ENCODE peak calls at places on chromosomes 3 and 15, in eight cellular contexts. P is psoas muscle, J is fibroblast of gingiva, V is HT1080, A is GM13976, Y is fibroblast of mammary gland, B is LoVo, G is type B pancreatic cell. D is an unnamed sample.

GRCh38 chr3:16723994-16724393 is 118.8 kb upstream of the DAZL start:
- DNase-seq in B (no peak), J (peak), Y (peak), G (no peak), V (peak), P (no peak), A (no peak), D (no peak)

GRCh38 chr15:29827421-29827820 is 5.2 kb upstream of the TJP1 start:
- DNase-seq in A (no peak), B (no peak), V (no peak), P (no peak), G (no peak), J (peak), Y (no peak), D (no peak)

GRCh38 chr3:58032186-58032585 is 24.0 kb downstream of the FLNB start:
- DNase-seq in V (no peak), J (peak), Y (peak), G (no peak), P (no peak), A (no peak), B (no peak), D (no peak)

GRCh38 chr3:196287066-196287404 is 491 bp downstream of the PCYT1A start:
- DNase-seq in J (peak), G (no peak), P (no peak), B (peak), V (peak), A (no peak), Y (peak), D (no peak)

GRCh38 chr15:80844011-80844732 is 65.0 kb downstream of the CEMIP start:
- DNase-seq in A (no peak), P (no peak), G (no peak), V (peak), B (no peak), Y (peak), J (peak), D (no peak)

GRCh38 chr3:187994221-187995085 is 159.5 kb upstream of the LPP start:
- DNase-seq in A (no peak), B (no peak), Y (peak), G (no peak), J (no peak), V (peak), P (no peak), D (no peak)

GRCh38 chr15:26260517-26261133 is 397.5 kb upstream of the ATP10A start:
- DNase-seq in P (no peak), J (no peak), Y (peak), A (peak), B (peak), G (no peak), V (peak), D (no peak)

GRCh38 chr15:91706366-91707032 is 147.0 kb upstream of the SLCO3A1 start:
- DNase-seq in V (peak), Y (peak), P (peak), G (peak), B (peak), A (peak), J (peak), D (no peak)

GRCh38 chr3:51794202-51794601 is 15.2 kb upstream of the IQCF6 start:
- DNase-seq in P (no peak), B (no peak), Y (no peak), V (no peak), J (no peak), G (no peak), A (no peak), D (no peak)

GRCh38 chr15:66252411-66253295 is 897 bp downstream of the MEGF11 start:
- DNase-seq in A (peak), V (peak), P (peak), J (peak), G (peak), B (peak), Y (peak), D (peak)

GRCh38 chr3:14430706-14431470 is 28.5 kb downstream of the SLC6A6 start:
- DNase-seq in B (no peak), A (no peak), G (no peak), Y (no peak), J (no peak), V (no peak), P (no peak), D (no peak)

GRCh38 chr3:66302288-66302687 is 81.5 kb downstream of the SLC25A26 start:
- DNase-seq in V (no peak), A (no peak), Y (peak), B (no peak), G (no peak), J (no peak), P (no peak), D (no peak)

GRCh38 chr3:71486831-71487230 is 96.7 kb downstream of the FOXP1 start:
- DNase-seq in P (no peak), A (no peak), Y (no peak), J (no peak), G (no peak), V (no peak), B (no peak), D (no peak)

GRCh38 chr3:197807969-197808587 is 17.0 kb downstream of the LRCH3 start:
- DNase-seq in A (no peak), P (no peak), V (no peak), G (no peak), J (peak), Y (no peak), B (no peak), D (no peak)

GRCh38 chr15:43893956-43894355 is 67.2 kb downstream of the WDR76 start:
- DNase-seq in J (no peak), P (no peak), Y (no peak), B (no peak), G (no peak), V (no peak), A (no peak), D (no peak)

GRCh38 chr3:178845446-178846118 is 226.0 kb downstream of the ZMAT3 start:
- DNase-seq in P (no peak), B (no peak), J (peak), Y (no peak), A (no peak), G (no peak), V (peak), D (no peak)

GRCh38 chr15:74958908-74959642 is 2.5 kb upstream of the RPP25 start:
- DNase-seq in V (no peak), A (no peak), Y (no peak), P (no peak), B (no peak), G (no peak), J (no peak), D (no peak)

GRCh38 chr3:15440891-15441290 is 13.5 kb downstream of the EAF1 start:
- DNase-seq in Y (peak), J (peak), A (no peak), P (no peak), G (no peak), B (no peak), V (peak), D (peak)